ENCODE peak calls at places on chromosomes 11 and 22, in seven cellular contexts. S, N, E, C, J, Y and T are unnamed samples. For H3K36me3, H3K27me3 and H3K9me3, the result is how much of the 10 kb centered on the place peaks cover.

GRCh38 chr22:43050995-43051394 is 36.0 kb upstream of the PACSIN2 start:
- DNase-seq in S (no peak), N (no peak), E (no peak), C (no peak), J (no peak), Y (no peak), T (no peak)

GRCh38 chr22:31872209-31872608 is 72.1 kb upstream of the YWHAH start:
- DNase-seq in S (no peak), N (no peak), E (no peak), C (no peak), J (peak), Y (no peak), T (no peak)

GRCh38 chr11:122843281-122844150 is 5.2 kb downstream of the CRTAM start:
- DNase-seq in S (no peak), N (no peak), E (no peak), C (no peak), J (peak), Y (no peak), T (no peak)

GRCh38 chr11:774873-775592 is 2.3 kb downstream of the GATD1 start:
- DNase-seq in S (peak), N (no peak), E (peak), C (no peak), J (no peak), Y (no peak), T (peak)

GRCh38 chr11:78025378-78025777 is 2.3 kb upstream of the KCTD14 start:
- DNase-seq in S (no peak), N (no peak), E (no peak), C (no peak), J (no peak), Y (no peak), T (no peak)

GRCh38 chr11:71499125-71499524 is 27.9 kb upstream of the KRTAP5-7 start:
- DNase-seq in S (peak), N (no peak), E (peak), C (no peak), J (no peak), Y (no peak), T (peak)

GRCh38 chr11:34405079-34405858 is 33.5 kb upstream of the CAT start:
- DNase-seq in S (peak), N (no peak), E (peak), C (no peak), J (peak), Y (no peak), T (peak)

GRCh38 chr11:88543902-88544655 is 206.5 kb upstream of the CTSC start:
- DNase-seq in S (peak), N (peak), E (peak), C (peak), J (peak), Y (peak), T (peak)

GRCh38 chr22:34010259-34010658 is 90.0 kb upstream of the LARGE1 start:
- DNase-seq in S (no peak), N (no peak), E (no peak), C (no peak), J (no peak), Y (no peak), T (no peak)

GRCh38 chr22:19070397-19071169 is 51.6 kb downstream of the DGCR2 start:
- DNase-seq in S (no peak), N (peak), E (no peak), C (no peak), J (no peak), Y (no peak), T (no peak)

GRCh38 chr11:92500463-92500862 is 275.8 kb downstream of the FAT3 start:
- DNase-seq in S (no peak), N (no peak), E (no peak), C (no peak), J (no peak), Y (no peak), T (no peak)

GRCh38 chr11:88363004-88363403 is 25.5 kb upstream of the CTSC start:
- DNase-seq in S (no peak), N (no peak), E (no peak), C (no peak), J (no peak), Y (no peak), T (no peak)

GRCh38 chr11:61279934-61280656 is 15.0 kb downstream of the VWCE start:
- DNase-seq in S (peak), N (no peak), E (peak), C (no peak), J (no peak), Y (no peak), T (peak)

GRCh38 chr11:121592708-121593107 is 139.9 kb upstream of the SORL1-AS1 start:
- DNase-seq in S (no peak), N (no peak), E (no peak), C (no peak), J (no peak), Y (no peak), T (no peak)
- H3K36me3 ChIP-seq in S (under half), N (under half), E (under half), C (under half), J (half or more), Y (half or more), T (under half)

GRCh38 chr11:69004411-69005182 is 8.4 kb downstream of the MRGPRF start:
- DNase-seq in S (no peak), N (peak), E (no peak), C (no peak), J (no peak), Y (no peak), T (no peak)
- H3K27me3 ChIP-seq in S (under half), N (under half), E (under half), C (under half), J (under half), Y (under half), T (under half)

GRCh38 chr22:47401592-47401898 is 639.1 kb downstream of the TBC1D22A start:
- DNase-seq in S (no peak), N (no peak), E (no peak), C (no peak), J (no peak), Y (no peak), T (no peak)
- H3K9me3 ChIP-seq in S (under half), N (under half), E (under half), C (under half), J (under half), Y (under half), T (under half)

GRCh38 chr22:48619721-48620120 is 1208.0 kb downstream of the BRD1 start:
- DNase-seq in S (no peak), N (no peak), E (no peak), C (no peak), J (no peak), Y (no peak), T (no peak)

GRCh38 chr22:48622891-48623545 is 1204.7 kb downstream of the BRD1 start:
- DNase-seq in S (no peak), N (no peak), E (no peak), C (no peak), J (no peak), Y (no peak), T (no peak)

GRCh38 chr22:48624401-48624800 is 1203.3 kb downstream of the BRD1 start:
- DNase-seq in S (no peak), N (no peak), E (no peak), C (no peak), J (no peak), Y (no peak), T (no peak)

GRCh38 chr22:48618326-48618725 is 1209.3 kb downstream of the BRD1 start:
- DNase-seq in S (no peak), N (no peak), E (no peak), C (no peak), J (no peak), Y (no peak), T (no peak)

GRCh38 chr22:48621085-48621484 is 1206.6 kb downstream of the BRD1 start:
- DNase-seq in S (no peak), N (no peak), E (no peak), C (no peak), J (no peak), Y (no peak), T (no peak)
- H3K36me3 ChIP-seq in S (under half), N (under half), E (under half), C (under half), J (under half), Y (under half), T (under half)

GRCh38 chr11:85704967-85705366 is 19.0 kb upstream of the CCDC89 start:
- DNase-seq in S (no peak), N (no peak), E (no peak), C (no peak), J (no peak), Y (no peak), T (no peak)
- H3K27me3 ChIP-seq in S (under half), N (under half), E (under half), C (under half), J (under half), Y (under half), T (under half)

GRCh38 chr22:49663311-49663711 is 164.4 kb downstream of the BRD1 start:
- DNase-seq in S (no peak), N (peak), E (no peak), C (peak), J (no peak), Y (no peak), T (no peak)

GRCh38 chr22:49662681-49663080 is 165.0 kb downstream of the BRD1 start:
- DNase-seq in S (no peak), N (peak), E (no peak), C (peak), J (no peak), Y (no peak), T (no peak)

GRCh38 chr22:49663823-49664222 is 163.8 kb downstream of the BRD1 start:
- DNase-seq in S (no peak), N (peak), E (no peak), C (peak), J (no peak), Y (no peak), T (no peak)

GRCh38 chr22:49664891-49665290 is 162.8 kb downstream of the BRD1 start:
- DNase-seq in S (no peak), N (peak), E (no peak), C (no peak), J (no peak), Y (no peak), T (no peak)

DNA sequence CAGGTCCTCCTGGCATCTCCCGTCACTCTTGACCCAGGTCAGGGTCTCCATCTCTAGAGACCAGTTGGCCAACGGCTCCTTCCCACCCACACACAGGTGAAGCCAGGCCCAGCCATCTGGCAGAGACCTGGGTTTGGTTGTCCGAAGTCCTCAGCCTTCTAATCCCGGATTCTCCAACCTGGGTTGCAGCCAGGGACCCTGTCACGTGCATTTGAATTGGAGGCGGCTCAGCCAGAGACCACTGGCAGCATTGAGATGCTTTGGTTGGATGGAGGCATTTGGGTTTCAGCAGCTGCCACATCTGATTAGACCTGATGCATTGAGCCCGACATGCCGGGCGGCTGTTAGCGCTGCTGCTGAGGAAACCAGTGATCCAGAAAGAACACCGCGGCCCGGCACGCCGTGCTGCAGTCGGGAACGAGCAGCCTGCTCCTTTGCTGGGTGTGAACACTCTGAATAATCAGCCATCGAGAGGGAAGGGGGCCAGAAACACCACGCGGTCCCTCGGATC is 163.2 kb downstream of the BRD1 start:
- DNase-seq in S (no peak), N (peak), E (no peak), C (peak), J (no peak), Y (no peak), T (no peak)
- H3K9me3 ChIP-seq in S (under half), N (under half), E (under half), C (under half), J (under half), Y (under half), T (under half)

DNA sequence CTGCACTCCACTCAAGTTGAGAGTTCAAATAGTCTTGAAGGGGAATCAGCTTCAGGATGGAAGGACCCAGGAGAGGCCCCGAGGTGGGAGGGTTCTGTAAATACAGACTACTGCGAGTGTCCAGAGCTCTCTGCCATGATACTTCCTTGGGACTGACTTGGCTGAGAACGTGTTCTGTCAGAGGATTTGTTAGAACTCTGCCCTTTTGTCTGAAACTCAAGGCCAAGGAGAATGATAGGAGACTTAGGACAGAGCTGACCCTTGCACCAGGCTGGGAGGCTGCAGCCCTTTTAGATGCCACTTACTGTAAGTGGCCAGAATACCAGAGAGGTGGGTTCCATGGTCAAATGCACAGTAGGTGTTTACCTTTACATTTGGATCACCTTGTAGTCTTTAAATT is 2.9 kb upstream of the ATF4 start:
- DNase-seq in S (no peak), N (no peak), E (no peak), C (no peak), J (no peak), Y (no peak), T (no peak)
- H3K36me3 ChIP-seq in S (under half), N (half or more), E (under half), C (under half), J (under half), Y (under half), T (half or more)